ENCODE peak calls at places on chromosomes 5 and 9, in four cellular contexts. One of them, this sample, is unnamed.

GRCh38 chr5:22965960-22966359 is 112.8 kb upstream of the CDH12 start:
- DNase-seq in COR-L47: no peak
- DNase-seq in SW 1271: no peak
- DNase-seq in ovary: no peak
- DNase-seq in this sample: no peak

GRCh38 chr5:174623438-174624019 is 100.9 kb upstream of the MSX2 start:
- DNase-seq in ovary: no peak
- DNase-seq in SW 1271: no peak
- DNase-seq in COR-L47: peak; percentile 67
- DNase-seq in this sample: no peak

GRCh38 chr5:38403407-38403806 is 145.0 kb downstream of the EGFLAM start:
- DNase-seq in ovary: no peak
- DNase-seq in COR-L47: no peak
- DNase-seq in SW 1271: no peak
- DNase-seq in this sample: no peak

GRCh38 chr5:115810776-115811175 is 5.7 kb downstream of the CDO1 start:
- DNase-seq in SW 1271: no peak
- DNase-seq in COR-L47: no peak
- DNase-seq in ovary: no peak
- DNase-seq in this sample: no peak

GRCh38 chr9:17216011-17216410 is 81.2 kb downstream of the CNTLN start:
- DNase-seq in ovary: no peak
- DNase-seq in COR-L47: no peak
- DNase-seq in SW 1271: no peak
- DNase-seq in this sample: no peak

GRCh38 chr5:151825445-151825844 is 53.7 kb downstream of the G3BP1 start:
- DNase-seq in COR-L47: peak; percentile 65
- DNase-seq in ovary: peak; percentile 13
- DNase-seq in SW 1271: peak; percentile 76
- DNase-seq in this sample: peak; percentile 36

GRCh38 chr9:86549434-86549833 is 195.2 kb upstream of the TUT7 start:
- DNase-seq in ovary: no peak
- DNase-seq in COR-L47: no peak
- DNase-seq in SW 1271: no peak
- DNase-seq in this sample: no peak

GRCh38 chr5:68418230-68418629 is 202.7 kb downstream of the PIK3R1 start:
- DNase-seq in ovary: peak; percentile 23
- DNase-seq in COR-L47: no peak
- DNase-seq in SW 1271: no peak
- DNase-seq in this sample: no peak

GRCh38 chr5:128778474-128778873 is 186.8 kb upstream of the SLC27A6 start:
- DNase-seq in SW 1271: no peak
- DNase-seq in ovary: no peak
- DNase-seq in COR-L47: no peak
- DNase-seq in this sample: no peak

GRCh38 chr9:110058304-110058953 is 149.5 kb downstream of the C9orf152 start:
- DNase-seq in COR-L47: peak; percentile 54
- DNase-seq in ovary: no peak
- DNase-seq in SW 1271: peak; percentile 78
- DNase-seq in this sample: peak; percentile 67

GRCh38 chr9:35820076-35820475 is 5.2 kb upstream of the HINT2 start:
- DNase-seq in ovary: no peak
- DNase-seq in SW 1271: no peak
- DNase-seq in COR-L47: no peak
- DNase-seq in this sample: no peak

GRCh38 chr9:133684461-133685361 is 48.5 kb downstream of the DBH start:
- DNase-seq in COR-L47: no peak
- DNase-seq in SW 1271: no peak
- DNase-seq in ovary: no peak
- DNase-seq in this sample: no peak